ENCODE peak calls at places on chromosomes 11 and 22, in nine cellular contexts. Z is globus pallidus; A is T-cell; D is kidney tubule cell; I is HAP-1; O is omental fat pad; B is CD8-positive, alpha-beta memory T cell; M is hippocampal formation; F is kidney glomerular epithelial cell. C is an unnamed sample.

GRCh38 chr22:29716814-29717213 is 3.0 kb upstream of the CABP7 start:
- DNase-seq in O (no peak), A (peak), M (peak), B (no peak), D (peak), F (peak), I (peak), Z (peak), C (peak)

GRCh38 chr22:46596032-46596441 is 24.1 kb upstream of the GRAMD4 start:
- DNase-seq in I (no peak), D (peak), A (no peak), F (peak), B (no peak), Z (no peak), O (no peak), M (no peak), C (no peak)

GRCh38 chr11:127217941-127218615 is 217.5 kb upstream of the KIRREL3 start:
- DNase-seq in A (no peak), M (no peak), Z (no peak), D (no peak), B (no peak), O (no peak), F (no peak), I (no peak), C (no peak)

GRCh38 chr22:33520904-33521780 is 399.1 kb downstream of the LARGE1 start:
- DNase-seq in D (no peak), F (no peak), I (no peak), Z (no peak), B (no peak), A (no peak), O (no peak), M (no peak), C (no peak)

GRCh38 chr11:28153586-28153985 is 45.4 kb downstream of the METTL15 start:
- DNase-seq in F (no peak), D (no peak), I (no peak), A (no peak), O (no peak), Z (no peak), B (no peak), M (no peak), C (no peak)

GRCh38 chr11:116371146-116371545 is 401.6 kb downstream of the BUD13 start:
- DNase-seq in A (no peak), O (no peak), D (no peak), B (no peak), F (no peak), M (no peak), Z (no peak), I (no peak), C (no peak)

GRCh38 chr11:57764527-57764926 is 2.9 kb downstream of the CTNND1 start:
- DNase-seq in Z (no peak), M (no peak), F (no peak), B (no peak), I (no peak), A (no peak), O (no peak), D (no peak), C (no peak)

GRCh38 chr22:19991645-19992451 is 24.8 kb downstream of the ARVCF start:
- DNase-seq in F (no peak), Z (no peak), M (peak), O (no peak), A (no peak), I (no peak), D (no peak), B (no peak), C (no peak)

GRCh38 chr22:45273452-45274075 is 11.2 kb upstream of the UPK3A start:
- DNase-seq in O (no peak), A (no peak), B (no peak), F (no peak), I (no peak), M (no peak), D (no peak), Z (no peak), C (no peak)

GRCh38 chr22:38629108-38629507 is 27.1 kb downstream of the FAM227A start:
- DNase-seq in Z (no peak), D (no peak), B (no peak), F (no peak), O (no peak), A (no peak), M (no peak), I (no peak), C (no peak)

GRCh38 chr22:42648368-42649260 is 578 bp downstream of the CYB5R3 start:
- DNase-seq in Z (peak), B (no peak), I (peak), M (peak), O (no peak), D (peak), A (peak), F (no peak), C (peak)

GRCh38 chr22:48309115-48309705 is 1518.5 kb downstream of the BRD1 start:
- DNase-seq in M (no peak), O (no peak), I (no peak), A (no peak), D (no peak), Z (no peak), F (no peak), B (no peak), C (no peak)

GRCh38 chr22:39463931-39464390 is 7.1 kb downstream of the MGAT3 start:
- DNase-seq in F (no peak), O (no peak), Z (peak), A (no peak), D (peak), B (no peak), I (no peak), M (peak), C (no peak)

GRCh38 chr22:20976291-20976877 is 5.7 kb upstream of the LZTR1 start:
- DNase-seq in A (no peak), M (no peak), O (no peak), B (no peak), I (no peak), D (no peak), Z (no peak), F (no peak), C (no peak)

GRCh38 chr11:783581-784015 is 6.3 kb downstream of the CEND1 start:
- DNase-seq in D (no peak), B (no peak), Z (peak), I (peak), F (peak), M (peak), O (no peak), A (peak), C (peak)

GRCh38 chr11:70072471-70073187 is 5.5 kb upstream of the ANO1 start:
- DNase-seq in F (no peak), D (no peak), B (no peak), O (no peak), Z (no peak), I (no peak), M (no peak), A (no peak), C (no peak)

C was measured in PC-3.